ENCODE peak calls at places on chromosomes 16 and 17, in five cellular contexts. B is amniotic stem cell, T is mucosa of descending colon, M is NCI-H146, O is T follicular helper cell. J is an unnamed sample.
A peak's percentile ranks its signal among the peaks of the same experiment; 100 is the strongest.

GRCh38 chr17:80678621-80679020 is 134.0 kb downstream of the RPTOR start:
- DNase-seq in O (no peak), M (no peak), B (no peak), T (no peak), J (no peak)

GRCh38 chr16:15610369-15610871 is 32.5 kb downstream of the MARF1 start:
- DNase-seq in O (no peak), M (no peak), B (no peak), T (no peak), J (no peak)

GRCh38 chr17:28959471-28959871 is 8.2 kb upstream of the PHF12 start:
- DNase-seq in O (no peak), M (no peak), T (no peak), B (no peak), J (no peak)

GRCh38 chr16:12584488-12585233 is 219.0 kb downstream of the CPPED1 start:
- DNase-seq in M (no peak), O (no peak), T (no peak), B (no peak), J (no peak)

GRCh38 chr17:36947922-36948716 is 635 bp upstream of the AATF start:
- DNase-seq in T (no peak), M (peak; percentile 46), O (no peak), B (no peak), J (no peak)

GRCh38 chr16:89257281-89257731 is 39.8 kb downstream of the ZNF778 start:
- DNase-seq in M (peak; percentile 20), B (no peak), T (no peak), O (no peak), J (no peak)

GRCh38 chr17:47882247-47882646 is 13.8 kb upstream of the SP2 start:
- DNase-seq in T (no peak), M (no peak), B (no peak), O (no peak), J (no peak)

GRCh38 chr17:1087381-1088241 is 90.7 kb downstream of the TIMM22 start:
- DNase-seq in B (peak; percentile 65), T (peak; percentile 79), O (no peak), M (peak; percentile 96), J (peak; percentile 17)

GRCh38 chr16:709651-710499 is 4.3 kb upstream of the FBXL16 start:
- DNase-seq in T (no peak), O (no peak), B (no peak), M (peak; percentile 95), J (peak; percentile 94)

GRCh38 chr17:39753514-39754160 is 15.9 kb downstream of the GRB7 start:
- DNase-seq in T (no peak), B (no peak), M (peak; percentile 64), O (peak; percentile 52), J (no peak)

GRCh38 chr17:13864551-13864950 is 204.8 kb upstream of the COX10 start:
- DNase-seq in T (no peak), O (no peak), B (no peak), M (no peak), J (no peak)

GRCh38 chr17:7045492-7046126 is 1.7 kb upstream of the SLC16A11 start:
- DNase-seq in O (peak; percentile 34), T (no peak), B (peak; percentile 37), M (peak; percentile 28), J (peak; percentile 50)

GRCh38 chr17:17320188-17320910 is 17.2 kb downstream of the NT5M start:
- DNase-seq in M (no peak), T (no peak), B (no peak), O (no peak), J (no peak)

GRCh38 chr17:40482722-40483121 is 18.7 kb downstream of the TNS4 start:
- DNase-seq in T (no peak), B (no peak), M (no peak), O (no peak), J (no peak)

GRCh38 chr16:23013484-23013883 is 135.8 kb downstream of the USP31 start:
- DNase-seq in B (no peak), T (no peak), M (no peak), O (no peak), J (no peak)

GRCh38 chr17:51391992-51392654 is 131.8 kb downstream of the UTP18 start:
- DNase-seq in T (no peak), M (no peak), B (no peak), O (no peak), J (no peak)

GRCh38 chr16:23026777-23027362 is 122.4 kb downstream of the USP31 start:
- DNase-seq in M (no peak), T (no peak), O (no peak), B (no peak), J (no peak)

GRCh38 chr17:39144414-39144813 is 7.0 kb downstream of the PLXDC1 start:
- DNase-seq in M (no peak), T (peak; percentile 83), B (no peak), O (no peak), J (no peak)

GRCh38 chr16:71288570-71288889 is 672 bp downstream of the CMTR2 start:
- DNase-seq in O (no peak), B (no peak), M (no peak), T (no peak), J (no peak)

GRCh38 chr17:5049314-5049819 is 14.1 kb upstream of the SLC52A1 start:
- DNase-seq in M (no peak), T (peak; percentile 80), O (peak; percentile 74), B (no peak), J (no peak)

GRCh38 chr16:88917915-88918627 is 51.6 kb upstream of the PABPN1L start:
- DNase-seq in M (no peak), B (no peak), O (no peak), T (no peak), J (no peak)

GRCh38 chr16:68711421-68712139 is 25.5 kb upstream of the CDH1 start:
- DNase-seq in B (no peak), O (no peak), M (no peak), T (no peak), J (no peak)

GRCh38 chr16:10514369-10515055 is 65.9 kb downstream of the EMP2 start:
- DNase-seq in O (peak; percentile 7), B (peak; percentile 14), M (peak; percentile 26), T (no peak), J (no peak)

GRCh38 chr17:47275245-47275984 is 21.8 kb downstream of the ITGB3 start:
- DNase-seq in O (no peak), B (peak; percentile 24), M (no peak), T (peak; percentile 79), J (peak; percentile 35)

GRCh38 chr16:3494574-3494973 is 715 bp downstream of the C16orf90 start:
- DNase-seq in O (no peak), M (no peak), T (peak; percentile 39), B (no peak), J (no peak)

GRCh38 chr17:45962221-45962972 is 36.7 kb upstream of the STH start:
- DNase-seq in B (no peak), O (no peak), M (no peak), T (no peak), J (no peak)

GRCh38 chr16:31464348-31464769 is 5.1 kb downstream of the ARMC5 start:
- DNase-seq in T (peak; percentile 56), B (no peak), M (no peak), O (no peak), J (no peak)